ENCODE peak calls at places on chromosomes 2 and 18, in nine cellular contexts. I is spleen, Q is kidney epithelial cell, D is right atrium auricular region, R is tibial artery, P is dorsolateral prefrontal cortex, F is astrocyte of the spinal cord, N is cardiac fibroblast, Z is K562. E is an unnamed sample.

GRCh38 chr2:231383701-231384435 is 11.6 kb upstream of the B3GNT7 start:
- DNase-seq in I (no peak), Q (no peak), D (no peak), R (no peak), P (no peak), F (no peak), N (no peak), Z (no peak), E (no peak)

GRCh38 chr2:239326831-239327535 is 73.8 kb downstream of the HDAC4 start:
- DNase-seq in I (no peak), Q (peak; percentile 65), D (peak; percentile 57), R (no peak), P (no peak), F (peak; percentile 66), N (no peak), Z (no peak), E (peak; percentile 32)

GRCh38 chr2:58667137-58667774 is 426.1 kb upstream of the FANCL start:
- DNase-seq in I (no peak), Q (no peak), D (no peak), R (no peak), P (no peak), F (no peak), N (no peak), Z (peak; percentile 58), E (no peak)

GRCh38 chr2:62149708-62150107 is 46.2 kb upstream of the B3GNT2 start:
- DNase-seq in I (no peak), Q (peak; percentile 51), D (no peak), R (no peak), P (no peak), F (peak; percentile 88), N (peak; percentile 99), Z (peak; percentile 17), E (no peak)

GRCh38 chr2:72386288-72386687 is 238.6 kb upstream of the CYP26B1 start:
- DNase-seq in I (no peak), Q (no peak), D (no peak), R (no peak), P (no peak), F (no peak), N (no peak), Z (no peak), E (no peak)

GRCh38 chr2:222228046-222228445 is 70.8 kb downstream of the PAX3 start:
- DNase-seq in I (no peak), Q (no peak), D (no peak), R (no peak), P (no peak), F (no peak), N (no peak), Z (no peak), E (no peak)

GRCh38 chr2:45072862-45073237 is 63.6 kb upstream of the SIX2 start:
- DNase-seq in I (no peak), Q (no peak), D (peak; percentile 44), R (no peak), P (no peak), F (no peak), N (no peak), Z (no peak), E (no peak)

GRCh38 chr2:100283724-100284501 is 38.4 kb downstream of the LONRF2 start:
- DNase-seq in I (no peak), Q (no peak), D (peak; percentile 40), R (no peak), P (no peak), F (peak; percentile 26), N (no peak), Z (peak; percentile 53), E (no peak)

GRCh38 chr2:120785228-120785966 is 49.7 kb downstream of the GLI2 start:
- DNase-seq in I (no peak), Q (no peak), D (no peak), R (no peak), P (no peak), F (no peak), N (no peak), Z (no peak), E (no peak)

GRCh38 chr18:54080854-54081253 is 143.6 kb downstream of the MBD2 start:
- DNase-seq in I (no peak), Q (no peak), D (no peak), R (no peak), P (no peak), F (no peak), N (peak; percentile 40), Z (no peak), E (no peak)

DNA sequence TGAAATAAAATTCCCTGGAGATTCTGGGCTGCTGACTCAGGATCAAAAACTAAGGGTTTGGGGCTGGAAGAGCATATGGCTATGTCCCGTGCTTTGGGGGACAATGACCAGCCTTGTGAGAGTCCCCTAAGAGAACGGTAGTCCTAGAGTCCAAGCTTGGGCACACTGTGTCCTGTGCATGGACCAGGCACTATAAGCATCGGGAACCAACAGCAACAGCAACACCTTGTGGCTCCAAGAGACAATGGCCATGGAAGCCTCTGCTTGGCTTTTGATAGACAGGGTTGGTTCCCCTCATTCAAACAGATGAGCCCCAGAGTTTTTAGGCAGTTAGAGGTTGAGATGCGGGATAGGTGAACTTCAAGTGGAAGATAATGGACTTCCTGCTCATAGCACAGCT is 294.4 kb upstream of the CHAC2 start:
- DNase-seq in I (no peak), Q (no peak), D (no peak), R (no peak), P (no peak), F (no peak), N (no peak), Z (peak; percentile 6), E (no peak)
- TF ChIP-seq CTCF in I (no peak), Q (no peak), D (no peak), R (no peak), P (no peak), F (peak; percentile 21), N (no peak), Z (peak; percentile 28), E (peak; percentile 51)

DNA sequence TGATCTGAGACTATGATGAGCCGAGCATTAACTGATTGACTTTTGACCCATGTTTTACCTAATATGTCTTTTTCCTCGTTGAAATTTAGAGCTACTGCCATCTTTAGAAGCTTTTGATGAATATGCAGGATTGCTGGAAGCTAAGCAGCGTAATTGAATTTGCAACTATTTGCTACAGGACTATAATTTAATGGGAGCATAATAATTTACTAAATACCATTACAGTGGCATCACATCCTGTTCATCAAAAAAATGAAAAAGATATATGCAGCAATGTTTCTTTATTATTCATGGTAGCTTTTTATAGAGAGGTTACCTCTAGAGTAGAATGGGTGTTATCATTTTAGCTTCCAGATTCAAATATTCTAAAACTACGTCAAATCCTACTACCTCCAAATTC is 510.9 kb upstream of the ID2 start:
- DNase-seq in I (no peak), Q (no peak), D (no peak), R (no peak), P (no peak), F (no peak), N (peak; percentile 22), Z (no peak), E (no peak)
- H3K4me3 ChIP-seq in I (no peak overlapping the region), Q (no peak overlapping the region), D (no peak overlapping the region), R (no peak overlapping the region), P (no peak overlapping the region), F (no peak overlapping the region), N (no peak overlapping the region), Z (no peak overlapping the region), E (no peak overlapping the region)

GRCh38 chr2:148201075-148202004 is 180.4 kb downstream of the MBD5 start:
- DNase-seq in I (no peak), Q (no peak), D (no peak), R (no peak), P (peak; percentile 28), F (peak; percentile 27), N (peak; percentile 69), Z (peak; percentile 29), E (no peak)
- TF ChIP-seq CTCF in I (peak; percentile 42), Q (peak; percentile 35), D (no peak), R (no peak), P (no peak), F (peak; percentile 38), N (peak; percentile 50), Z (peak; percentile 70), E (peak; percentile 24)

GRCh38 chr2:119224391-119224972 is 848 bp downstream of the STEAP3 start:
- DNase-seq in I (no peak), Q (no peak), D (no peak), R (no peak), P (no peak), F (no peak), N (no peak), Z (no peak), E (no peak)
- H3K4me3 ChIP-seq in I (peak overlapping the region; percentile 64), Q (peak overlapping the region; percentile 59), D (peak overlapping the region; percentile 63), R (peak overlapping the region; percentile 79), P (peak overlapping the region; percentile 70), F (peak overlapping the region; percentile 65), N (peak overlapping the region; percentile 75), Z (peak overlapping the region; percentile 63), E (peak overlapping the region; percentile 63)

GRCh38 chr2:227325824-227326195 is 759 bp downstream of the MFF start:
- DNase-seq in I (peak; percentile 85), Q (no peak), D (no peak), R (peak; percentile 26), P (no peak), F (peak; percentile 57), N (peak; percentile 54), Z (peak; percentile 21), E (no peak)
- TF ChIP-seq CTCF in I (no peak), Q (no peak), D (no peak), R (no peak), P (no peak), F (no peak), N (no peak), Z (no peak), E (no peak)

GRCh38 chr2:197498627-197498936 is 1.1 kb downstream of the HSPD1 start:
- DNase-seq in I (no peak), Q (no peak), D (no peak), R (no peak), P (no peak), F (no peak), N (no peak), Z (no peak), E (no peak)

GRCh38 chr2:197496695-197497094 is 2.9 kb downstream of the HSPD1 start:
- DNase-seq in I (no peak), Q (no peak), D (no peak), R (no peak), P (no peak), F (no peak), N (no peak), Z (no peak), E (no peak)

GRCh38 chr2:197495433-197496134 is 4.1 kb downstream of the HSPD1 start:
- DNase-seq in I (no peak), Q (no peak), D (no peak), R (no peak), P (no peak), F (no peak), N (no peak), Z (no peak), E (no peak)

GRCh38 chr2:197498937-197499593 is 575 bp downstream of the HSPD1 start:
- DNase-seq in I (peak; percentile 93), Q (no peak), D (peak; percentile 72), R (peak; percentile 58), P (peak; percentile 38), F (peak; percentile 47), N (peak; percentile 57), Z (peak; percentile 47), E (peak; percentile 16)

DNA sequence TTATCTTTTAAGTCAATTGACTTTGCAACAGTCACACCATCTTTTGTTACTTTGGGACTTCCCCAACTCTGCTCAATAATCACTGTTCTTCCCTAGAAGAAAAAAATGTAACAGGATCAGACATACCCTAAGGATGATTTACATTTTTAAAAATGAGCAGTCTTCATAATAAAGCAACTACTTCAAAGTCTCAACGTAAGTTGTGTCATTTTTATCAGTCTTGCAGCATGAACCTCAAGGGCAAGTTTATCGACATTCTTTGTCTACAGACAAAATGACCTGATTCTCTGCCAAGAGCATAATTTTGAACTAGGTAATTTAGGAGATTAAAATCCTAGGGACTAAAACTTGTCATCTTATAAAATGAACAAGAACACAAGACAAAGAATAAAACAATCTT is 2.3 kb downstream of the HSPD1 start:
- DNase-seq in I (no peak), Q (no peak), D (no peak), R (no peak), P (no peak), F (no peak), N (no peak), Z (no peak), E (no peak)
- H3K4me3 ChIP-seq in I (no peak overlapping the region), Q (no peak overlapping the region), D (no peak overlapping the region), R (no peak overlapping the region), P (peak overlapping the region; percentile 83), F (no peak overlapping the region), N (no peak overlapping the region), Z (peak overlapping the region; percentile 74), E (peak overlapping the region; percentile 91)

E was measured in retinal pigment epithelial cell.